ENCODE peak calls at places on chromosomes 13 and 19, in six cellular contexts. One of them, this sample, is unnamed.

GRCh38 chr19:33558846-33559245 is 37.3 kb upstream of the PEPD start:
- DNase-seq in endothelial cell of umbilical vein: no peak
- DNase-seq in A549: no peak
- DNase-seq in K562: no peak
- DNase-seq in HepG2: no peak
- DNase-seq in GM12878: no peak
- DNase-seq in this sample: no peak

GRCh38 chr13:65595881-65596280 is 1634.3 kb downstream of the PCDH9 start:
- DNase-seq in endothelial cell of umbilical vein: no peak
- DNase-seq in A549: no peak
- DNase-seq in K562: no peak
- DNase-seq in HepG2: no peak
- DNase-seq in GM12878: no peak
- DNase-seq in this sample: no peak

GRCh38 chr19:2083174-2083854 is 12.8 kb downstream of the MOB3A start:
- DNase-seq in endothelial cell of umbilical vein: no peak
- DNase-seq in A549: no peak
- DNase-seq in K562: no peak
- DNase-seq in HepG2: no peak
- DNase-seq in GM12878: no peak
- DNase-seq in this sample: peak

GRCh38 chr19:10289167-10289835 is 451 bp upstream of the ICAM5 start:
- DNase-seq in endothelial cell of umbilical vein: no peak
- DNase-seq in A549: peak
- DNase-seq in K562: peak
- DNase-seq in HepG2: peak
- DNase-seq in GM12878: no peak
- DNase-seq in this sample: peak

GRCh38 chr13:77056382-77056781 is 29.4 kb upstream of the FBXL3 start:
- DNase-seq in endothelial cell of umbilical vein: no peak
- DNase-seq in A549: no peak
- DNase-seq in K562: no peak
- DNase-seq in HepG2: no peak
- DNase-seq in GM12878: no peak
- DNase-seq in this sample: no peak

GRCh38 chr13:33053397-33054066 is 37.3 kb downstream of the KL start:
- DNase-seq in endothelial cell of umbilical vein: no peak
- DNase-seq in A549: no peak
- DNase-seq in K562: no peak
- DNase-seq in HepG2: peak
- DNase-seq in GM12878: no peak
- DNase-seq in this sample: no peak

GRCh38 chr13:74129500-74130144 is 4.6 kb downstream of the KLF12 start:
- DNase-seq in endothelial cell of umbilical vein: peak
- DNase-seq in A549: no peak
- DNase-seq in K562: peak
- DNase-seq in HepG2: no peak
- DNase-seq in GM12878: no peak
- DNase-seq in this sample: no peak

GRCh38 chr13:102726430-102726829 is 31.6 kb upstream of the METTL21C start:
- DNase-seq in endothelial cell of umbilical vein: no peak
- DNase-seq in A549: peak
- DNase-seq in K562: no peak
- DNase-seq in HepG2: peak
- DNase-seq in GM12878: no peak
- DNase-seq in this sample: peak

GRCh38 chr13:42906257-42906656 is 85.8 kb downstream of the EPSTI1 start:
- DNase-seq in endothelial cell of umbilical vein: no peak
- DNase-seq in A549: no peak
- DNase-seq in K562: no peak
- DNase-seq in HepG2: no peak
- DNase-seq in GM12878: no peak
- DNase-seq in this sample: no peak

GRCh38 chr13:41554626-41555386 is 97.5 kb downstream of the RGCC start:
- DNase-seq in endothelial cell of umbilical vein: no peak
- DNase-seq in A549: no peak
- DNase-seq in K562: no peak
- DNase-seq in HepG2: no peak
- DNase-seq in GM12878: peak
- DNase-seq in this sample: no peak

GRCh38 chr19:16136185-16137067 is 7.1 kb upstream of the HSH2D start:
- DNase-seq in endothelial cell of umbilical vein: no peak
- DNase-seq in A549: no peak
- DNase-seq in K562: no peak
- DNase-seq in HepG2: no peak
- DNase-seq in GM12878: no peak
- DNase-seq in this sample: no peak

GRCh38 chr19:44684892-44685847 is 13.8 kb upstream of the CEACAM16 start:
- DNase-seq in endothelial cell of umbilical vein: peak
- DNase-seq in A549: peak
- DNase-seq in K562: peak
- DNase-seq in HepG2: peak
- DNase-seq in GM12878: no peak
- DNase-seq in this sample: peak

GRCh38 chr13:21606781-21607180 is 2.8 kb upstream of the MICU2 start:
- DNase-seq in endothelial cell of umbilical vein: no peak
- DNase-seq in A549: no peak
- DNase-seq in K562: no peak
- DNase-seq in HepG2: no peak
- DNase-seq in GM12878: no peak
- DNase-seq in this sample: no peak

GRCh38 chr13:50187352-50188029 is 172.2 kb downstream of the KCNRG start:
- DNase-seq in endothelial cell of umbilical vein: no peak
- DNase-seq in A549: no peak
- DNase-seq in K562: no peak
- DNase-seq in HepG2: peak
- DNase-seq in GM12878: no peak
- DNase-seq in this sample: no peak

GRCh38 chr19:39599116-39599515 is 3.2 kb upstream of the LGALS13 start:
- DNase-seq in endothelial cell of umbilical vein: peak
- DNase-seq in A549: peak
- DNase-seq in K562: peak
- DNase-seq in HepG2: peak
- DNase-seq in GM12878: no peak
- DNase-seq in this sample: peak

GRCh38 chr19:57978586-57979289 is 4.4 kb upstream of the C19orf18 start:
- DNase-seq in endothelial cell of umbilical vein: peak
- DNase-seq in A549: no peak
- DNase-seq in K562: no peak
- DNase-seq in HepG2: no peak
- DNase-seq in GM12878: no peak
- DNase-seq in this sample: no peak

GRCh38 chr13:76385606-76386005 is 500.6 kb downstream of the KCTD12 start:
- DNase-seq in endothelial cell of umbilical vein: no peak
- DNase-seq in A549: no peak
- DNase-seq in K562: no peak
- DNase-seq in HepG2: no peak
- DNase-seq in GM12878: no peak
- DNase-seq in this sample: no peak

GRCh38 chr19:37953576-37954303 is 46.7 kb downstream of the SIPA1L3 start:
- DNase-seq in endothelial cell of umbilical vein: no peak
- DNase-seq in A549: no peak
- DNase-seq in K562: no peak
- DNase-seq in HepG2: no peak
- DNase-seq in GM12878: no peak
- DNase-seq in this sample: no peak

GRCh38 chr19:43774103-43774939 is 6.5 kb downstream of the KCNN4 start:
- DNase-seq in endothelial cell of umbilical vein: peak
- DNase-seq in A549: no peak
- DNase-seq in K562: peak
- DNase-seq in HepG2: peak
- DNase-seq in GM12878: no peak
- DNase-seq in this sample: no peak

GRCh38 chr13:44576396-44577235 is 486 bp upstream of the TSC22D1 start:
- DNase-seq in endothelial cell of umbilical vein: no peak
- DNase-seq in A549: no peak
- DNase-seq in K562: peak
- DNase-seq in HepG2: no peak
- DNase-seq in GM12878: no peak
- DNase-seq in this sample: peak

DNA sequence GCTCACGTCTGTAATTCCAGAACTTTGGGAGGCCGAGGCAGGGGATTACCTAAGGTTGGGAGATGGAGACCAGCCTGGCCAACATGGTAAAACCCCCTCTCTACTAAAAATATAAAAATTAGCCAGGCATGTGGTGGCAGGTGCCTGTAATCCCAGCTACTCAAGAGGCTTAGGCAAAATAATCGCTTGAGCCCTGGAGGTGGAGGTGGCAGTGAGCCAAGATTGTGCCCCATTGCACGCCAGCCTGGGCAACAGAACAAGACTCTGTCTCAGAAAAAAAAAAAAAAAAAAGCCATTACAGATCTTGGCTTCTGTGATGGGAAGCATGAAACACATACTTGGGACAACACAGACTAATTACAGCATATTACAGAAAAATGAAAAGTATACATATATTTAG is 1404.5 kb upstream of the SPRY2 start:
- DNase-seq in endothelial cell of umbilical vein: no peak
- DNase-seq in A549: no peak
- DNase-seq in K562: no peak
- DNase-seq in HepG2: no peak
- DNase-seq in GM12878: no peak
- DNase-seq in this sample: no peak
- TF ChIP-seq MYC in endothelial cell of umbilical vein: no peak
- TF ChIP-seq MYC in A549: no peak
- TF ChIP-seq MYC in K562: no peak
- TF ChIP-seq MYC in HepG2: no peak
- TF ChIP-seq MYC in GM12878: no peak
- TF ChIP-seq MYC in this sample: no peak

GRCh38 chr13:100154835-100155463 is 66.1 kb downstream of the PCCA start:
- DNase-seq in endothelial cell of umbilical vein: no peak
- DNase-seq in A549: no peak
- DNase-seq in K562: no peak
- DNase-seq in HepG2: no peak
- DNase-seq in GM12878: no peak
- DNase-seq in this sample: no peak

GRCh38 chr13:100158569-100158968 is 69.7 kb downstream of the PCCA start:
- DNase-seq in endothelial cell of umbilical vein: no peak
- DNase-seq in A549: no peak
- DNase-seq in K562: no peak
- DNase-seq in HepG2: no peak
- DNase-seq in GM12878: no peak
- DNase-seq in this sample: no peak

GRCh38 chr13:100159584-100159983 is 70.7 kb downstream of the PCCA start:
- DNase-seq in endothelial cell of umbilical vein: no peak
- DNase-seq in A549: no peak
- DNase-seq in K562: no peak
- DNase-seq in HepG2: no peak
- DNase-seq in GM12878: no peak
- DNase-seq in this sample: no peak

DNA sequence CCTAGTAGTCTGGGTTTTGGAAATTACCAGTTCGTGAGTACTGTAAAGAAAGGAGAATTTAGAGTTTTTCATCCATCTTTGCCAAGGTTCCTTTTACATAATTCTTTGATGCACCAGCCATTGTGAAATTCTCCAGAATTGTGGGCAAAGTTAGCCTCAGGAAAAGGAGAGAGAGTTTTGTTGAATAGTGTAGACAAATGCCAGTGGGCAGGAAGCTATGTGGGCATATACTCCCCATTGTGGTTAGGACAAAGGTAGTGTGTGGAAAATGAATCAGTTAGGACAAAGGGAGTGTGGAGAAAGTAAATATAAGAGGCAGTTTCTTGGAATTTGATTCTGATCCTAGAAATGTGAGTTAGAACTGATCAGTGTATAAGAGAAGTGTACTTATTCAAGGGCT is 67.9 kb downstream of the PCCA start:
- DNase-seq in endothelial cell of umbilical vein: peak
- DNase-seq in A549: no peak
- DNase-seq in K562: no peak
- DNase-seq in HepG2: no peak
- DNase-seq in GM12878: no peak
- DNase-seq in this sample: peak
- TF ChIP-seq MAX in endothelial cell of umbilical vein: no peak
- TF ChIP-seq MAX in A549: no peak
- TF ChIP-seq MAX in K562: no peak
- TF ChIP-seq MAX in HepG2: no peak
- TF ChIP-seq MAX in GM12878: no peak
- TF ChIP-seq MAX in this sample: no peak

GRCh38 chr19:3284759-3285646 is 60.5 kb downstream of the CELF5 start:
- DNase-seq in endothelial cell of umbilical vein: peak
- DNase-seq in A549: peak
- DNase-seq in K562: peak
- DNase-seq in HepG2: peak
- DNase-seq in GM12878: no peak
- DNase-seq in this sample: peak
- TF ChIP-seq MYC in endothelial cell of umbilical vein: no peak
- TF ChIP-seq MYC in A549: no peak
- TF ChIP-seq MYC in K562: no peak
- TF ChIP-seq MYC in HepG2: peak
- TF ChIP-seq MYC in GM12878: no peak
- TF ChIP-seq MYC in this sample: no peak

GRCh38 chr13:113589961-113590339 is 5.4 kb downstream of the TFDP1 start:
- DNase-seq in endothelial cell of umbilical vein: no peak
- DNase-seq in A549: no peak
- DNase-seq in K562: no peak
- DNase-seq in HepG2: no peak
- DNase-seq in GM12878: no peak
- DNase-seq in this sample: no peak

GRCh38 chr13:113588394-113589111 is 4.0 kb downstream of the TFDP1 start:
- DNase-seq in endothelial cell of umbilical vein: no peak
- DNase-seq in A549: no peak
- DNase-seq in K562: no peak
- DNase-seq in HepG2: no peak
- DNase-seq in GM12878: no peak
- DNase-seq in this sample: no peak

GRCh38 chr13:113591750-113592149 is 7.2 kb downstream of the TFDP1 start:
- DNase-seq in endothelial cell of umbilical vein: no peak
- DNase-seq in A549: no peak
- DNase-seq in K562: no peak
- DNase-seq in HepG2: no peak
- DNase-seq in GM12878: no peak
- DNase-seq in this sample: no peak

GRCh38 chr13:113586661-113587479 is 2.3 kb downstream of the TFDP1 start:
- DNase-seq in endothelial cell of umbilical vein: no peak
- DNase-seq in A549: no peak
- DNase-seq in K562: no peak
- DNase-seq in HepG2: no peak
- DNase-seq in GM12878: no peak
- DNase-seq in this sample: peak

DNA sequence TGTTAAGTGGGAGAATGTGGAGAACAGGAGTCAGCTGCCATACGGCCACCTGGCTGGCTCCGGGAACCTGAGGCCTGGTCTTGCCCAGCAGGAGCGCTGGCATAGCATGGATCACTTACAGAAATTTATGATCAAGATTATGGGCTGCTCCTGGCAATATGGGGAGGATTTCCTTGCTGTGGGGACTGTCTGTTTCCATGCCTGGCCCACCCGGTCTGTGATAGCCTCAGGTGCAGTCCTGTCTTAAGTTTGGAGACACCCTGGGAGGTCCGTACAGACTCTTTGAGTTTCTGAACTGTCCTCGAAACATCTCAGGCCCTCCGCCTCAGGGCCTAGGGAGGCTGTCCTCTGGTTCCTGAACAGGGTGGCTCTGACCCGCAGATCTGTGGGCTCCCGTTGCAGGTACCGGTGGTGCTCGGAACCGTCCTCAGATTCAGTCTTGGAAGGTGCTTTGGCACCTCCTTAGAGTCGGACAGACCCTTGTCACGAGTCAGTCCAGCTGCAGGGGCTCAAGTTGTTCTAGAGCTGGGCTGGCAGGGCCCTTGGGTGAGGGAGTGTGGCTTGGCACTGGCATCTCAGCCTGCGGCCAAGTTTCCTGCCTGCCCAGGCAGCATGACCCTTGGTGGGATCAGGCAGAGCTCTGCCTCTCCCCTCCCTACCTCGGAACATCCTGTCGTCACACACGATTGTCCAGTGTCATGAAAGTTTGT is 4.9 kb downstream of the TFDP1 start:
- DNase-seq in endothelial cell of umbilical vein: no peak
- DNase-seq in A549: no peak
- DNase-seq in K562: no peak
- DNase-seq in HepG2: no peak
- DNase-seq in GM12878: no peak
- DNase-seq in this sample: no peak
- TF ChIP-seq MAX in endothelial cell of umbilical vein: no peak
- TF ChIP-seq MAX in A549: no peak
- TF ChIP-seq MAX in K562: no peak
- TF ChIP-seq MAX in HepG2: no peak
- TF ChIP-seq MAX in GM12878: no peak
- TF ChIP-seq MAX in this sample: no peak